ENCODE peak calls at places on chromosomes 12 and 14, in four cellular contexts. B is HCT116, F is HepG2, R is K562. M is an unnamed sample.

GRCh38 chr14:94213021-94213420 is 38.9 kb downstream of the PPP4R4 start:
- DNase-seq in B (no peak), F (no peak), R (no peak), M (no peak)

GRCh38 chr12:102513272-102513671 is 32.9 kb upstream of the IGF1 start:
- DNase-seq in B (no peak), F (no peak), R (no peak), M (no peak)

GRCh38 chr14:21734457-21735074 is 60.9 kb upstream of the OR4E1 start:
- DNase-seq in B (peak; percentile 54), F (peak; percentile 75), R (peak; percentile 23), M (peak; percentile 39)

GRCh38 chr12:50589650-50590435 is 85.1 kb downstream of the DIP2B start:
- DNase-seq in B (no peak), F (no peak), R (no peak), M (no peak)

GRCh38 chr12:15757553-15758255 is 31.5 kb downstream of the EPS8 start:
- DNase-seq in B (peak; percentile 84), F (peak; percentile 15), R (no peak), M (peak; percentile 32)

GRCh38 chr12:27332407-27333310 is at the start of gene BMAL2:
- DNase-seq in B (no peak), F (peak; percentile 20), R (peak; percentile 43), M (no peak)

GRCh38 chr14:56949828-56950227 is 139.5 kb upstream of the OTX2 start:
- DNase-seq in B (no peak), F (no peak), R (no peak), M (no peak)

GRCh38 chr12:31702047-31702446 is 26.8 kb downstream of the AMN1 start:
- DNase-seq in B (peak; percentile 15), F (no peak), R (no peak), M (no peak)

GRCh38 chr12:122297494-122297893 is 31.2 kb upstream of the VPS33A start:
- DNase-seq in B (no peak), F (no peak), R (no peak), M (no peak)

GRCh38 chr12:113302466-113302865 is 32.4 kb downstream of the SLC8B1 start:
- DNase-seq in B (no peak), F (no peak), R (no peak), M (no peak)

GRCh38 chr12:6821674-6822433 is at the start of gene GPR162:
- DNase-seq in B (no peak), F (no peak), R (peak; percentile 79), M (no peak)

GRCh38 chr12:122610911-122611310 is 83.9 kb downstream of the KNTC1 start:
- DNase-seq in B (no peak), F (no peak), R (no peak), M (no peak)

GRCh38 chr12:66196806-66197205 is 7.8 kb downstream of the IRAK3 start:
- DNase-seq in B (no peak), F (no peak), R (no peak), M (no peak)

GRCh38 chr12:11174022-11174421 is 3.0 kb downstream of the SMIM10L1 start:
- DNase-seq in B (no peak), F (no peak), R (no peak), M (no peak)

GRCh38 chr12:131850856-131851559 is 22.8 kb downstream of the MMP17 start:
- DNase-seq in B (no peak), F (no peak), R (no peak), M (no peak)

GRCh38 chr12:59122784-59123183 is 202.5 kb upstream of the LRIG3 start:
- DNase-seq in B (no peak), F (no peak), R (no peak), M (no peak)

GRCh38 chr14:100022772-100023451 is 42.3 kb upstream of the EVL start:
- DNase-seq in B (no peak), F (no peak), R (no peak), M (no peak)

GRCh38 chr14:101068293-101068957 is 164.9 kb upstream of the RTL1 start:
- DNase-seq in B (no peak), F (no peak), R (no peak), M (no peak)

GRCh38 chr14:45284802-45285201 is 31.8 kb upstream of the MIS18BP1 start:
- DNase-seq in B (peak; percentile 7), F (no peak), R (peak; percentile 5), M (no peak)

GRCh38 chr12:2057041-2057792 is 4.4 kb downstream of the CACNA1C start:
- DNase-seq in B (peak; percentile 34), F (peak; percentile 56), R (peak; percentile 54), M (peak; percentile 7)

GRCh38 chr12:34595749-34596733 is 573.7 kb downstream of the ALG10 start:
- DNase-seq in B (no peak), F (no peak), R (peak; percentile 1), M (no peak)

GRCh38 chr14:64720190-64720589 is 16.0 kb downstream of the PLEKHG3 start:
- DNase-seq in B (peak; percentile 93), F (peak; percentile 67), R (no peak), M (peak; percentile 81)

GRCh38 chr12:78095623-78096022 is 264.9 kb downstream of the NAV3 start:
- DNase-seq in B (no peak), F (no peak), R (no peak), M (no peak)

GRCh38 chr12:78101181-78101876 is 270.6 kb downstream of the NAV3 start:
- DNase-seq in B (no peak), F (no peak), R (no peak), M (no peak)

GRCh38 chr12:78099806-78100205 is 269.1 kb downstream of the NAV3 start:
- DNase-seq in B (no peak), F (no peak), R (no peak), M (no peak)

GRCh38 chr12:78101946-78102635 is 271.4 kb downstream of the NAV3 start:
- DNase-seq in B (peak; percentile 6), F (no peak), R (no peak), M (no peak)

DNA sequence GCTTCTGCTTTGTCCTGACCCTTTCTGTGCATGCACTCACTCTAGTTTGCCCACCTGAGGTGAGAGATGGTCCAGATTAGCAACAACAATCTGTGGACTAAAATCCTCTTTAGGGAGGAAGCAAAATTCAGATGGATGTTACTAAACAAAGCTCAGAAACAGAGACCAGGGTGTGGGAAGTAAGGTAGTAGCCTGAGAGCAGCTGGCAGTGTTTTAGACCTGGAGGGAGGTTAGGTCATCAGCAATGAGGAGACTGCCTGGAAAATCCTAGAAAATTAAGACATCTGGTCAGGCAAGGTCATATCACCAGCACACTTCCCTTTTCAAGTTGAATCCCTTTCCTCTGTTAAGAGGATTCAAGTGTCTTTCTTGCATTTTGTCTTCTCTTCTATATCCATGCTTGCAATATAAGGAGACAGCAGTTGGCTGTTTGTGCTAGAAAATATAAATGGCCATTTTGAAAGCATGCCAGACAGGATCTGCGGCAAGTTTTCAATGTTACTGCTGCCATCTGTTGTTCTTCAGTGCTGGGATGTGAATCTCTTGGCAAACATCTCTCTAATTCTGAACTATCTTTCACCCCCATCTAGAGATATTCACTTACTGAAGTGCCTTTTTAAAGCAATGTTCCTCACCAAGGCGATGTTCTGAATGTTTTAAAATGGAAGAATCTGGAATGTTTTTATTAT is 266.4 kb downstream of the NAV3 start:
- DNase-seq in B (no peak), F (no peak), R (no peak), M (no peak)
- TF ChIP-seq TCF7L2 in B (no peak), F (no peak), R (no peak), M (no peak)

DNA sequence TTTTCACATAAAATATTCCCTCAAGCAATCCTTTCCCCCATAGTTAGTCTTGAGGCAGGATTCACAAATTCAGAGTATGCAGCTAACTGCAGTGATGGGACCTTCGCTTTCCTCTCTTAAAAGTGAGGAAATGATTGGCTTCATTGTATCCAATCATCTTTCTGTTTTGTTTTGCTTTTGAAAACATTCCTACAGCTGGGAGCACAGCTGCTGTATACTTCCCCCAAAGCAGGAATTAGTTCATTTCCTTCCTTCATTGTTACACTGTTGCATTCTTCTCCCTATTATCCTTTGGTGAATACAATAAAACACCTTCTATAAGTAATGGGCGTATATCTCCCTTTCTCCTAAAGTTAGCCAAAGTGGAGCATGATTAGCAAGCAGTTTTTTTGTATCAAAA is 9.4 kb upstream of the GAS2L3 start:
- DNase-seq in B (no peak), F (no peak), R (no peak), M (no peak)
- TF ChIP-seq TCF7L2 in B (no peak), F (no peak), R (no peak), M (no peak)

DNA sequence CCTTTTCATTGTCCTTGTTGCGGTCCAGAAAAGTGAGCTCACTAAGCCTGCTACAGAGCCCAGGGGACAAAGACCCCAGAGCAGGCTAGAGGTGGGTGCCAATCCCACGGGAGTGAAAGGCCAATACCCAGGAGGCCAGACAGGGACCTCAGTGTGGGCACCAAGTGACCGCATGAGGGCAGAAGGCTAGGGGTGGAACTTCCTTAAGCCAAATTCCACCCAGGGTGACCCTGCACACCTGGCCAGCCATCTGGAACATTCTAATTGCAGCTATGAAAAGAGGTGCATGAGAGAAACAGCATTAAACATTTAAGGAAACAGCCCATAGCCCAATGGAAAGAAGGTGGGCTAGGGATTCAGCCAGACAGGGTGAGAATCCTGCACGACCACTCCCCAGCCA is 19.4 kb downstream of the GLTP start:
- DNase-seq in B (no peak), F (no peak), R (no peak), M (no peak)
- TF ChIP-seq TCF7L2 in B (no peak), F (no peak), R (no peak), M (no peak)

GRCh38 chr12:76455582-76456345 is 103.8 kb downstream of the OSBPL8 start:
- DNase-seq in B (peak; percentile 90), F (peak; percentile 62), R (peak; percentile 14), M (peak; percentile 84)
- TF ChIP-seq TCF7L2 in B (no peak), F (no peak), R (no peak), M (no peak)

DNA sequence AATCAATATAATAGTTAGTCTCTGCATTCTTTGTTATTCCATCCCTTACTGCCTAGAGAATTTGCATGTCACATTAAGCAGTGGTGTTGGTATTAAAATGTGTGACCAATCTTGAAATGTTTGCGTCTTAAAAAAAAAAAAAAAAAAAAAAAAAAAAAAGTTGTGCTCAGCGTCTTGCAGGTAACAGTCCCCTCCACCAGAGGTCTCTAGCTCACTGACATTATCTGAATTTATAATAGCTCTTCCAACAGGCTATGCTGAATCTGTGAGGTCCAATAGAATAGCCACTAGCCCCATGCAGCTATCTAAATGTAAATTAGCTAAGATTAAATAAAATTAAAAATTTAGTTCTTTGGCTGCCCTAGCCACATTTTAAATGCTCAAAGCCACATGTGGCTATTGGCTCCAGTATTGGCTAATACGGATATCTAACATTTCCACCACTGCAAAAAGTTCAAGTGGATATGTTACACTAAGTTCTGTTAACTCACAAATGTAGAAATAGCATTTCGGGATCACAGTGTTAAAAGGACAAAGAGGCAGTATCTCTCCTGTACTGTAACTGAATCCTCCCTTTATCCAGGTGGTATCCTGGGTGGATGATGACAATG is 28.7 kb downstream of the NKX2-8 start:
- DNase-seq in B (peak; percentile 41), F (peak; percentile 65), R (peak; percentile 38), M (peak; percentile 30)
- TF ChIP-seq TCF7L2 in B (no peak), F (no peak), R (no peak), M (no peak)

M was measured in Panc1.